ENCODE peak calls at places on chromosome 19, in ten cellular contexts. I is adrenal gland, N is mucosa of descending colon, C is fibroblast of mammary gland, P is WERI-Rb-1, T is fibroblast of pulmonary artery, S is progenitor cell of endocrine pancreas, A is GM20000, W is pancreas, X is upper lobe of left lung. G is an unnamed sample.

GRCh38 chr19:38378866-38379265 is 4.5 kb downstream of the PSMD8 start:
- DNase-seq in I (no peak), C (peak; percentile 33), N (no peak), P (no peak), X (no peak), W (no peak), S (no peak), A (no peak), T (no peak), G (no peak)

GRCh38 chr19:19433666-19434213 is 28.3 kb downstream of the GATAD2A start:
- DNase-seq in C (no peak), T (no peak), A (no peak), X (no peak), W (no peak), N (no peak), I (no peak), S (no peak), P (no peak), G (no peak)

GRCh38 chr19:41811036-41811435 is 14.6 kb downstream of the CEACAM3 start:
- DNase-seq in P (no peak), T (no peak), C (no peak), A (no peak), I (no peak), S (no peak), W (no peak), X (no peak), N (no peak), G (no peak)

GRCh38 chr19:45253396-45254027 is 2.4 kb downstream of the MARK4 start:
- DNase-seq in W (no peak), C (peak; percentile 25), S (no peak), P (no peak), T (peak; percentile 29), I (no peak), A (no peak), X (no peak), N (no peak), G (no peak)

GRCh38 chr19:5130371-5131030 is 161.6 kb downstream of the KDM4B start:
- DNase-seq in W (no peak), P (peak; percentile 36), A (peak; percentile 86), X (peak; percentile 65), I (no peak), C (no peak), S (no peak), N (peak; percentile 13), T (no peak), G (no peak)

GRCh38 chr19:35777411-35777841 is 2.1 kb downstream of the ARHGAP33 start:
- DNase-seq in N (no peak), X (no peak), I (no peak), W (no peak), S (no peak), A (no peak), C (no peak), T (no peak), P (no peak), G (no peak)

GRCh38 chr19:9010693-9011092 is 484 bp upstream of the MUC16 start:
- DNase-seq in A (no peak), X (no peak), C (no peak), P (no peak), I (no peak), S (no peak), T (no peak), N (no peak), W (no peak), G (no peak)

GRCh38 chr19:35438527-35438926 is 9.5 kb upstream of the FFAR2 start:
- DNase-seq in S (no peak), W (peak; percentile 51), P (no peak), X (no peak), N (no peak), I (no peak), A (no peak), C (no peak), T (peak; percentile 27), G (no peak)

GRCh38 chr19:8404391-8405151 is 8.5 kb upstream of the MARCHF2 start:
- DNase-seq in S (no peak), W (peak; percentile 41), I (no peak), X (no peak), A (no peak), P (no peak), T (no peak), C (no peak), N (no peak), G (no peak)

GRCh38 chr19:41367848-41368301 is 3.9 kb upstream of the B9D2 start:
- DNase-seq in I (peak; percentile 47), A (peak; percentile 54), S (no peak), P (no peak), C (peak; percentile 93), X (no peak), N (no peak), W (no peak), T (peak; percentile 89), G (peak; percentile 78)

GRCh38 chr19:33426621-33427475 is 53.3 kb downstream of the CEBPG start:
- DNase-seq in W (no peak), A (no peak), S (no peak), T (no peak), P (peak; percentile 80), C (no peak), X (peak; percentile 48), N (no peak), I (no peak), G (no peak)

GRCh38 chr19:21483589-21484170 is 21.7 kb upstream of the ZNF429 start:
- DNase-seq in W (peak; percentile 59), C (peak; percentile 30), X (peak; percentile 88), I (peak; percentile 79), T (peak; percentile 6), A (peak; percentile 82), N (peak; percentile 61), P (peak; percentile 78), S (no peak), G (no peak)

GRCh38 chr19:33514885-33515485 is 6.6 kb downstream of the PEPD start:
- DNase-seq in C (no peak), W (no peak), P (no peak), X (no peak), N (peak; percentile 40), A (no peak), S (no peak), I (no peak), T (no peak), G (no peak)

GRCh38 chr19:41373993-41374392 is 2.3 kb upstream of the TMEM91 start:
- DNase-seq in X (peak; percentile 95), T (peak; percentile 94), P (peak; percentile 91), W (peak; percentile 90), S (no peak), A (no peak), I (peak; percentile 91), N (peak; percentile 75), C (peak; percentile 91), G (peak; percentile 84)

GRCh38 chr19:3589439-3589838 is 4.2 kb downstream of the GIPC3 start:
- DNase-seq in S (no peak), I (no peak), T (no peak), N (no peak), W (no peak), P (no peak), C (no peak), A (no peak), X (no peak), G (no peak)
- TF ChIP-seq CTCF in S (no peak), I (no peak), T (no peak), N (no peak), W (no peak), P (no peak), C (no peak), A (no peak), X (no peak), G (no peak)

DNA sequence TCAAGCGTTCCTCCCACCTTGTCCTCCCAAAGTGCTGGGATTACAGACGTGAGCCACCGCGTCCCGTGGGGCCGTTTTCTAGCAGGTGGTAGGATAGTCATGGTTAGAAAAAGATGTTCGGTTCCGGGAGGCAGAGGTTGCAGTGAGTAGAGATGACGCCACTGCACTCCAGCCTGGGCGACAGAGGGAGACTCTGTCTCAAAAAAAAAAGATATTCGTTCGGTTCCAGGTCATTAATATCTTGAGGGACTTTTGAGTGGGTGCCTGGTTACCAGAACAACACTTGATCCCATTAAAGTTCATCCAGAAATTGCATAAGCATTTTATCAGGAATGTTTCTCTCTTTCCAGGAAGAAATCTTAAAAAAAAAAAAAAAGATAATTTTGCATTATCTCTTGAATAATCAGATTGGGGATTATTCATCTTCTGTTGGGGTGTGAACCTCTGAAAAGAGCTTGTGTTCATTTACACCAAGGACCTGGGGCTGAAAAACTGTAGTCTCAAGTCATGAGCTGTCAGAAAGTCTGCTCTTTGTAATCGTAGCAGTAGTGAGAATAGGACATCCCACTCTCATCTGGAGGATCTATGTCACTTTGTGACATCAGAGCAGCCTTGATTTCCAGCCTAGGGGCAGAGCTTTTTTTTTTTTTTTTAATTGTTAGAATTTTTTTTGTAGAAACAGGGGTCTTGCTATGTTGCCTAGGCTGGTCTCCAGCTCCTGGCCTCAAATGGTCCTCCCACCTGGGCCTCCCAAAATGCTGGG is 1.0 kb upstream of the ETHE1 start:
- DNase-seq in S (no peak), W (no peak), C (peak; percentile 44), X (no peak), A (no peak), I (peak; percentile 57), N (peak; percentile 52), T (no peak), P (no peak), G (no peak)
- TF ChIP-seq CTCF in S (no peak), W (no peak), C (no peak), X (no peak), A (no peak), I (no peak), N (no peak), T (no peak), P (no peak), G (no peak)

GRCh38 chr19:17542042-17542441 is 13.4 kb upstream of the COLGALT1 start:
- DNase-seq in C (no peak), T (no peak), S (no peak), I (no peak), A (no peak), N (no peak), W (no peak), X (peak; percentile 60), P (no peak), G (no peak)

GRCh38 chr19:17540174-17540573 is 15.3 kb upstream of the COLGALT1 start:
- DNase-seq in W (no peak), C (no peak), P (no peak), N (no peak), I (no peak), A (no peak), X (peak; percentile 84), S (no peak), T (no peak), G (no peak)

GRCh38 chr19:17538684-17539287 is 16.7 kb upstream of the COLGALT1 start:
- DNase-seq in C (no peak), X (no peak), S (no peak), I (no peak), T (no peak), P (peak; percentile 28), N (no peak), A (no peak), W (no peak), G (no peak)

GRCh38 chr19:17541184-17541759 is 14.2 kb upstream of the COLGALT1 start:
- DNase-seq in P (no peak), C (no peak), S (no peak), T (no peak), A (no peak), W (no peak), N (no peak), X (no peak), I (no peak), G (no peak)

GRCh38 chr19:17539288-17540117 is 15.9 kb upstream of the COLGALT1 start:
- DNase-seq in S (peak; percentile 59), A (peak; percentile 95), I (peak; percentile 100), X (peak; percentile 98), C (peak; percentile 92), P (peak; percentile 99), T (peak; percentile 97), W (peak; percentile 88), N (peak; percentile 95), G (peak; percentile 82)
- TF ChIP-seq CTCF in S (peak; percentile 31), A (no peak), I (peak; percentile 39), X (peak; percentile 41), C (no peak), P (peak; percentile 32), T (peak; percentile 31), W (no peak), N (no peak), G (peak; percentile 45)

GRCh38 chr19:55606471-55606787 is 982 bp downstream of the ZNF865 start:
- DNase-seq in A (no peak), W (no peak), T (no peak), S (no peak), C (no peak), N (no peak), P (no peak), I (no peak), X (no peak), G (no peak)
- TF ChIP-seq CTCF in A (no peak), W (no peak), T (no peak), S (no peak), C (no peak), N (no peak), P (no peak), I (peak; percentile 0), X (no peak), G (no peak)